ENCODE peak calls at places on chromosome 13, in four cellular contexts. W, J, O and S are unnamed samples. For H3K9me3, the result is how much of the 10 kb centered on the place peaks cover.

GRCh38 chr13:48078251-48078656 is 16.6 kb downstream of the MED4 start:
- DNase-seq in W (no peak), J (no peak), O (peak), S (no peak)

GRCh38 chr13:90534617-90535340 is 812.7 kb upstream of the MIR17HG start:
- DNase-seq in W (no peak), J (no peak), O (no peak), S (no peak)

GRCh38 chr13:107365466-107366215 is 797.7 kb upstream of the ARGLU1 start:
- DNase-seq in W (no peak), J (peak), O (no peak), S (no peak)

GRCh38 chr13:114096811-114097503 is 35.5 kb downstream of the RASA3 start:
- DNase-seq in W (peak), J (no peak), O (no peak), S (no peak)

GRCh38 chr13:36282818-36283432 is 14.7 kb downstream of the CCDC169 start:
- DNase-seq in W (no peak), J (peak), O (peak), S (no peak)

GRCh38 chr13:70473912-70474311 is 365.7 kb upstream of the KLHL1 start:
- DNase-seq in W (no peak), J (no peak), O (no peak), S (no peak)

GRCh38 chr13:51942189-51942588 is 69.1 kb downstream of the ATP7B start:
- DNase-seq in W (peak), J (no peak), O (peak), S (no peak)

GRCh38 chr13:59337070-59337469 is 826.7 kb downstream of the DIAPH3 start:
- DNase-seq in W (no peak), J (no peak), O (no peak), S (no peak)

GRCh38 chr13:65154661-65155447 is 2075.3 kb downstream of the PCDH9 start:
- DNase-seq in W (no peak), J (no peak), O (no peak), S (no peak)

GRCh38 chr13:52454459-52454824 is 836 bp upstream of the CKAP2 start:
- DNase-seq in W (no peak), J (peak), O (no peak), S (no peak)

GRCh38 chr13:77714119-77714755 is 16.8 kb downstream of the SLAIN1 start:
- DNase-seq in W (no peak), J (no peak), O (no peak), S (no peak)

GRCh38 chr13:112444001-112444311 is 67.8 kb downstream of the SPACA7 start:
- DNase-seq in W (peak), J (peak), O (peak), S (peak)

GRCh38 chr13:74868044-74868443 is 613.9 kb downstream of the TBC1D4 start:
- DNase-seq in W (no peak), J (no peak), O (no peak), S (no peak)

GRCh38 chr13:113219311-113219940 is 10.0 kb downstream of the CUL4A start:
- DNase-seq in W (no peak), J (peak), O (no peak), S (no peak)

GRCh38 chr13:59746291-59746962 is 417.3 kb downstream of the DIAPH3 start:
- DNase-seq in W (no peak), J (peak), O (no peak), S (no peak)

GRCh38 chr13:96090240-96091101 is 564 bp downstream of the HS6ST3 start:
- DNase-seq in W (no peak), J (no peak), O (no peak), S (peak)

GRCh38 chr13:48235100-48235813 is 2.3 kb downstream of the ITM2B start:
- DNase-seq in W (no peak), J (peak), O (no peak), S (peak)

GRCh38 chr13:75633285-75633684 is 2.8 kb upstream of the LMO7 start:
- DNase-seq in W (no peak), J (peak), O (no peak), S (peak)

GRCh38 chr13:59531571-59532091 is 632.1 kb downstream of the DIAPH3 start:
- DNase-seq in W (peak), J (peak), O (peak), S (peak)

GRCh38 chr13:84479656-84480055 is 597.4 kb upstream of the SLITRK1 start:
- DNase-seq in W (no peak), J (peak), O (no peak), S (no peak)

GRCh38 chr13:33352023-33352422 is 66.5 kb upstream of the STARD13 start:
- DNase-seq in W (no peak), J (no peak), O (no peak), S (no peak)

GRCh38 chr13:43472980-43473379 is 313.8 kb downstream of the ENOX1 start:
- DNase-seq in W (no peak), J (no peak), O (no peak), S (no peak)

GRCh38 chr13:48411281-48412099 is 1.4 kb downstream of the LPAR6 start:
- DNase-seq in W (no peak), J (peak), O (peak), S (no peak)

GRCh38 chr13:28204690-28205443 is 66.5 kb downstream of the PAN3 start:
- DNase-seq in W (no peak), J (no peak), O (no peak), S (no peak)

GRCh38 chr13:41603917-41604316 is 146.6 kb downstream of the RGCC start:
- DNase-seq in W (no peak), J (peak), O (no peak), S (peak)

DNA sequence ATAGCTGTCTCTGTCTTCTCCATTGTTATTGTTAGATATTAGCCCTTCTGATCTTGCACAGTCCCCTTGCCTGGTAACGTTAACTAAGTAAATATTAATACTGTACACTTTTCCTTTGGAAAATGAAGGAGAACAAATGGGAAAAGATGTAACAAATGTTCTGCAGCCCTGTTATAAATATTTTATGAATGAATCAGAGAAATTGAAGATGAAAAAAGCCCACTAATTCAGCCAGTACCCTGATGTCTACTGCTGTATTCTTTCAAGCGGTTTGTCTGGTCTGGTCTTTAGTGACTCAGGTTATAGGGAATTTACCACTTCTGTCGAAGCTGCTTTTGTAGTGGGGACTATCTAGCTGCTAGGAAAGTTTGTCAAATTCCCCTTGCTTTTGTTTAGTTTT is 121.0 kb downstream of the COG6 start:
- DNase-seq in W (no peak), J (peak), O (no peak), S (no peak)
- H3K4me3 ChIP-seq in W (no peak), J (no peak), O (no peak), S (no peak)

GRCh38 chr13:38998739-38999138 is 8.1 kb upstream of the STOML3 start:
- DNase-seq in W (no peak), J (no peak), O (no peak), S (no peak)

GRCh38 chr13:38990693-38991092 is at the start of gene STOML3:
- DNase-seq in W (no peak), J (no peak), O (no peak), S (no peak)

GRCh38 chr13:38993381-38993780 is 2.8 kb upstream of the STOML3 start:
- DNase-seq in W (no peak), J (no peak), O (no peak), S (no peak)
- H3K9me3 ChIP-seq in W (under half), J (under half), O (under half), S (under half)

GRCh38 chr13:99969934-99970760 is 1.4 kb downstream of the ZIC5 start:
- DNase-seq in W (no peak), J (no peak), O (no peak), S (peak)

GRCh38 chr13:99967498-99967883 is 4.1 kb downstream of the ZIC5 start:
- DNase-seq in W (no peak), J (no peak), O (no peak), S (no peak)

GRCh38 chr13:99969368-99969933 is 2.1 kb downstream of the ZIC5 start:
- DNase-seq in W (no peak), J (no peak), O (no peak), S (no peak)

GRCh38 chr13:99968521-99969367 is 2.8 kb downstream of the ZIC5 start:
- DNase-seq in W (no peak), J (no peak), O (no peak), S (peak)

DNA sequence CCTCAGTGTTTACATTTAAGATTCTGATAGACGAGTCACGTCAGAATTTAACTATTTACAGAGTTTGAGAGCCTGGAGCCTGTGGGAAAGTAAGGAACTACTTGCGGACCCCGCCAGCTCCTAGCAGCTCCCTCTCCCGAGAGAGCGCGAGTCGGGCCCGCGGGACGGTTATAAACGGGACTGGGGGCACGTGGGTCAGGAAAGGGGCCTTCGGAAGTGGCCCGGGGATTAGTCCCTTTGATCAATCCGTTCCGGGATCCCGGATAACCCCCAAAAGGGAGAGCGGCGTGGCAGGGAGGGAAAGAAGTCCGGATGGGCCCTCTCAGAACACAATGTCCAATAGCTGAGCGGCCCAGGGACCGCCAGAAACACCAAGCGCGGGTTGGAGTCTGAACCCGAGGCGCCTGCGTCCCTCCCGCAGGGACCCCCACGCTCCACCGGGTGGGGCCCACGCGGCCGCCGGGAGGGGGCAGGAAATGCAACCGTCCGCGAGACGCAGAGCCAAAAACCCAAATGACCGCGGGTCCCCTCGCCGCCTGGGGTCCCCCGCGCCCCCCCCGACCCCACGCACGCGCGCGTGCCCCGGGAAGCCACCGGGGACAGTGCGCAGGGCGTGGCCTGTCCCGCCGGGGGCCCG is 3.6 kb downstream of the ZIC5 start:
- DNase-seq in W (no peak), J (no peak), O (no peak), S (no peak)
- H3K4me3 ChIP-seq in W (no peak), J (no peak), O (no peak), S (peak)

GRCh38 chr13:103812966-103813365 is 746.7 kb upstream of the SLC10A2 start:
- DNase-seq in W (no peak), J (no peak), O (no peak), S (no peak)

GRCh38 chr13:103812558-103812957 is 746.3 kb upstream of the SLC10A2 start:
- DNase-seq in W (no peak), J (no peak), O (no peak), S (no peak)

GRCh38 chr13:103805771-103806170 is 739.6 kb upstream of the SLC10A2 start:
- DNase-seq in W (no peak), J (no peak), O (no peak), S (no peak)

GRCh38 chr13:103815619-103816018 is 749.4 kb upstream of the SLC10A2 start:
- DNase-seq in W (no peak), J (no peak), O (no peak), S (no peak)

GRCh38 chr13:103810026-103810425 is 743.8 kb upstream of the SLC10A2 start:
- DNase-seq in W (no peak), J (no peak), O (no peak), S (no peak)
- H3K9me3 ChIP-seq in W (under half), J (under half), O (under half), S (under half)